ENCODE peak calls at places on chromosomes 2 and 18, in seven cellular contexts. I, A, C, P, T, W and K are unnamed samples.

GRCh38 chr18:45856526-45856925 is 31.1 kb downstream of the SIGLEC15 start:
- DNase-seq in I (no peak), A (no peak), C (no peak), P (peak; percentile 82), T (no peak), W (no peak), K (no peak)

GRCh38 chr2:8268172-8268783 is 413.6 kb upstream of the ID2 start:
- DNase-seq in I (no peak), A (peak; percentile 38), C (no peak), P (no peak), T (no peak), W (no peak), K (no peak)

GRCh38 chr2:104945866-104946265 is 92.0 kb downstream of the POU3F3 start:
- DNase-seq in I (no peak), A (no peak), C (no peak), P (no peak), T (no peak), W (no peak), K (no peak)

GRCh38 chr2:197239434-197239833 is 71.1 kb downstream of the ANKRD44 start:
- DNase-seq in I (no peak), A (no peak), C (no peak), P (no peak), T (no peak), W (peak; percentile 64), K (no peak)

GRCh38 chr2:156329922-156330726 is 2.4 kb downstream of the NR4A2 start:
- DNase-seq in I (no peak), A (no peak), C (no peak), P (no peak), T (no peak), W (no peak), K (no peak)

GRCh38 chr18:42413870-42414269 is 458.8 kb downstream of the PIK3C3 start:
- DNase-seq in I (no peak), A (no peak), C (no peak), P (no peak), T (no peak), W (no peak), K (no peak)

GRCh38 chr18:10500038-10500437 is 25.8 kb upstream of the NAPG start:
- DNase-seq in I (no peak), A (no peak), C (no peak), P (no peak), T (no peak), W (no peak), K (no peak)

GRCh38 chr18:32378705-32379104 is 92.0 kb downstream of the GAREM1 start:
- DNase-seq in I (peak; percentile 40), A (no peak), C (peak; percentile 88), P (no peak), T (no peak), W (no peak), K (no peak)

GRCh38 chr18:7898181-7898580 is 331.1 kb downstream of the PTPRM start:
- DNase-seq in I (no peak), A (no peak), C (no peak), P (no peak), T (no peak), W (no peak), K (no peak)

GRCh38 chr2:195322324-195322723 is 334.7 kb upstream of the SLC39A10 start:
- DNase-seq in I (peak; percentile 70), A (no peak), C (peak; percentile 19), P (no peak), T (no peak), W (no peak), K (no peak)

GRCh38 chr2:235727186-235727585 is 233.3 kb downstream of the AGAP1 start:
- DNase-seq in I (no peak), A (no peak), C (no peak), P (no peak), T (no peak), W (no peak), K (peak; percentile 34)

GRCh38 chr18:63439334-63439733 is 17.1 kb upstream of the VPS4B start:
- DNase-seq in I (peak; percentile 51), A (no peak), C (peak; percentile 54), P (no peak), T (no peak), W (peak; percentile 74), K (peak; percentile 39)

GRCh38 chr18:4454548-4455112 is 477 bp downstream of the DLGAP1 start:
- DNase-seq in I (no peak), A (no peak), C (no peak), P (no peak), T (no peak), W (no peak), K (no peak)

GRCh38 chr2:7450188-7451156 is 533.3 kb downstream of the RNF144A start:
- DNase-seq in I (no peak), A (no peak), C (no peak), P (no peak), T (no peak), W (peak; percentile 41), K (no peak)

GRCh38 chr2:226114436-226114835 is 685.2 kb downstream of the IRS1 start:
- DNase-seq in I (no peak), A (no peak), C (no peak), P (no peak), T (no peak), W (no peak), K (no peak)

GRCh38 chr2:220163486-220163885 is 536.1 kb downstream of the SLC4A3 start:
- DNase-seq in I (no peak), A (no peak), C (no peak), P (no peak), T (no peak), W (no peak), K (no peak)

GRCh38 chr18:34222396-34223163 is 2.1 kb downstream of the NOL4 start:
- DNase-seq in I (peak; percentile 22), A (peak; percentile 16), C (peak; percentile 18), P (no peak), T (peak; percentile 51), W (peak; percentile 70), K (no peak)

GRCh38 chr18:47996091-47996541 is 65.7 kb upstream of the SMAD2 start:
- DNase-seq in I (no peak), A (no peak), C (no peak), P (no peak), T (no peak), W (no peak), K (no peak)

GRCh38 chr2:211216221-211216620 is 659.8 kb downstream of the CPS1 start:
- DNase-seq in I (no peak), A (no peak), C (no peak), P (no peak), T (no peak), W (no peak), K (no peak)

GRCh38 chr2:123015186-123015585 is 1009.9 kb upstream of the CNTNAP5 start:
- DNase-seq in I (no peak), A (no peak), C (no peak), P (no peak), T (no peak), W (no peak), K (no peak)

GRCh38 chr2:133568172-133568571 is at the start of gene NCKAP5:
- DNase-seq in I (peak; percentile 79), A (no peak), C (peak; percentile 29), P (no peak), T (peak; percentile 44), W (no peak), K (no peak)

GRCh38 chr2:233831011-233831721 is 23.2 kb downstream of the HJURP start:
- DNase-seq in I (no peak), A (no peak), C (no peak), P (no peak), T (no peak), W (no peak), K (no peak)

GRCh38 chr18:30810580-30810979 is 232.0 kb downstream of the DSC3 start:
- DNase-seq in I (no peak), A (no peak), C (no peak), P (no peak), T (no peak), W (no peak), K (no peak)

GRCh38 chr2:28956890-28957289 is 24.2 kb upstream of the TOGARAM2 start:
- DNase-seq in I (no peak), A (no peak), C (no peak), P (no peak), T (no peak), W (no peak), K (no peak)
- H3K4me3 ChIP-seq in I (no peak overlapping the region), A (peak overlapping the region; percentile 42), C (no peak overlapping the region), P (no peak overlapping the region), T (no peak overlapping the region), W (no peak overlapping the region), K (no peak overlapping the region)

DNA sequence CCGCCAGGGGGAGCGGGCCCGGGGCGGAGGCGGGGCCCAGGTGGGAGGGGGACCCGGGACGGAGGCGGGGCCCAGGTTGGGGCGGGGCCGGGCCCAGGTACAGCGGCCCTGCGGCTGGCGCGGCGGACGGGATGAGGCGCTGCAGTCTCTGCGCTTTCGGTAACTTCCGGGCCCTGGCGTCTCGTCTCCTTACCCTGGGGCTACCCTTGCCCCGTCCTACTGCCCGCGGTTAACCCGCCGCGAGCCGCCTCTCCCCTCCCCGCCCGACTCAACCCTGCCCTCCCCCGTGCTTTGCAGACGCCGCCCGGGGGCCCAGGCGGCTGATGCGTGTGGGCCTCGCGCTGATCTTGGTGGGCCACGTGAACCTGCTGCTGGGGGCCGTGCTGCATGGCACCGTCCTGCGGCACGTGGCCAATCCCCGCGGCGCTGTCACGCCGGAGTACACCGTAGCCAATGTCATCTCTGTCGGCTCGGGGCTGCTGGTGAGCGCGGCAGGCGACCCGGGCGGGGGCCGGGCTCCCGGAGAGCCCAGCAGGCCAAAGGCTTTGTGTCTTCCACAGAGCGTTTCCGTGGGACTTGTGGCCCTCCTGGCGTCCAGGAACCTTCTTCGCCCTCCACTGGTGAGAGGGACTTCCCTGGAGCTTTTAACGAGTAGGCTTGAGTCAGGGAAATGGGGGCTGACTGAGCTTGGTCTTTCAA is at the start of gene KRTCAP3:
- DNase-seq in I (peak; percentile 84), A (no peak), C (peak; percentile 89), P (no peak), T (peak; percentile 57), W (peak; percentile 28), K (no peak)
- TF ChIP-seq CTCF in I (peak; percentile 29), A (no peak), C (peak; percentile 64), P (no peak), T (no peak), W (peak; percentile 7), K (no peak)

DNA sequence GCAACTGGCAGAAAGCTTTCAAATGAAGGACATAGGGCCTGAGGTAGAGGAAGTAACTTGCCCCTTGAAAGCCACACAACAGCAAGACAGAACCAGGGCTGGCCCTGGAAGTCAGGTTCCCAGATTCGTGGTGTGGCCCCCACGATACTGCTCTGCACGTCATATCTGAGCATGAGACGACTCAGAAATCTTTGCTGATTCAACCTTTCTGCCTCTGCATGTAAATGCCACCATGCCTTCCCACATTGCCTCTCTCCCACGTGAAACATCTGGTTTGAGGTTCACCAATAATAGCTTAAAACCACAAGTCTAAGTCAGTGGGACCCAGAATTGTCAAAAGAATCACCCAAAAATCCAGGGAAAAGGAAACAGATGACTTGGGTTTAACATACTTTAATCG is 214.0 kb upstream of the TRIB2 start:
- DNase-seq in I (no peak), A (no peak), C (no peak), P (peak; percentile 77), T (no peak), W (peak; percentile 25), K (no peak)
- H3K4me3 ChIP-seq in I (no peak overlapping the region), A (no peak overlapping the region), C (no peak overlapping the region), P (no peak overlapping the region), T (no peak overlapping the region), W (no peak overlapping the region), K (no peak overlapping the region)

DNA sequence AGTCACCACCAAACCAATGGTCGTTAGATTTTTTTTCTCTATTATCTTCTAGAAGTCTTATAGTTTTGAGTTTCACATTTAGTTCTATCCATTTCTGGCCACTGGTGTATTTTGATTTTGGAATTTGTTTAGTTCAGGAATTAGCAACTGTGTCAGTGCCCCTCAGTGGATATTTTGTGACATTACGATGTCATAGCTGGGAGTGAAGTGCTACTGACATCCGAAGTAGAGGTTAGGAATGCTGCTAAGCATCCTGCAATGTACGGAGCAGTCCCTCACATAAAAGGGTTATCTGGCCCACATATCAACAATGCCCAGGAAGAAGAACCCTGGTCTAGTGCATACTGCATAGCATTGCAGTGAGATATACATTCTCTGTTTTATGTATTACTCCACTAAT is 157.4 kb upstream of the RGPD4 start:
- DNase-seq in I (no peak), A (no peak), C (no peak), P (no peak), T (no peak), W (no peak), K (no peak)
- TF ChIP-seq CTCF in I (no peak), A (peak; percentile 48), C (no peak), P (peak; percentile 30), T (no peak), W (no peak), K (no peak)